ENCODE peak calls at places on chromosomes 7 and 10, in six cellular contexts. L is psoas muscle, Z is kidney epithelial cell, V is H1, G is heart left ventricle, A is PC-9. X is an unnamed sample.

GRCh38 chr10:62456611-62457101 is 82.5 kb downstream of the ZNF365 start:
- DNase-seq in G (no peak), Z (no peak), A (no peak), L (no peak), V (no peak), X (no peak)

GRCh38 chr7:114789942-114790341 is 132.0 kb upstream of the MDFIC start:
- DNase-seq in G (no peak), L (no peak), Z (peak), V (no peak), A (no peak), X (peak)

GRCh38 chr10:112376578-112376855 is 2.6 kb downstream of the ACSL5 start:
- DNase-seq in Z (no peak), L (no peak), A (no peak), G (no peak), V (no peak), X (no peak)

GRCh38 chr10:66838656-66839055 is 87.2 kb upstream of the LRRTM3 start:
- DNase-seq in Z (no peak), G (no peak), V (no peak), A (no peak), L (no peak), X (no peak)

GRCh38 chr10:99531696-99532050 is 1.1 kb upstream of the NKX2-3 start:
- DNase-seq in L (no peak), A (no peak), V (no peak), G (no peak), Z (no peak), X (no peak)

GRCh38 chr10:54415483-54415882 is 385.5 kb downstream of the PCDH15 start:
- DNase-seq in Z (no peak), G (no peak), V (no peak), L (no peak), A (no peak), X (no peak)

GRCh38 chr7:116687801-116688201 is 15.8 kb downstream of the MET start:
- DNase-seq in V (no peak), G (no peak), L (no peak), Z (peak), A (peak), X (peak)

GRCh38 chr7:83429493-83429892 is 219.4 kb downstream of the SEMA3E start:
- DNase-seq in G (no peak), V (peak), Z (no peak), A (peak), L (no peak), X (no peak)

GRCh38 chr7:95577137-95577536 is 19.2 kb downstream of the PDK4 start:
- DNase-seq in V (no peak), A (peak), G (no peak), L (no peak), Z (no peak), X (no peak)

GRCh38 chr7:114711244-114711643 is 210.7 kb upstream of the MDFIC start:
- DNase-seq in A (peak), Z (no peak), V (no peak), G (no peak), L (no peak), X (no peak)

GRCh38 chr10:94546058-94546595 is 539 bp downstream of the HELLS start:
- DNase-seq in L (no peak), Z (no peak), G (no peak), V (no peak), A (no peak), X (no peak)

GRCh38 chr7:17679427-17679826 is 260.9 kb downstream of the SNX13 start:
- DNase-seq in A (no peak), L (peak), V (no peak), G (peak), Z (no peak), X (no peak)

GRCh38 chr7:55570939-55571338 is 1.4 kb downstream of the VOPP1 start:
- DNase-seq in V (no peak), A (no peak), Z (peak), L (no peak), G (no peak), X (peak)

GRCh38 chr7:55569797-55570196 is 2.5 kb downstream of the VOPP1 start:
- DNase-seq in G (no peak), A (no peak), L (no peak), V (no peak), Z (no peak), X (no peak)

GRCh38 chr7:55568613-55569268 is 3.6 kb downstream of the VOPP1 start:
- DNase-seq in A (no peak), G (no peak), L (no peak), Z (no peak), V (no peak), X (no peak)

GRCh38 chr7:55570218-55570873 is 2.0 kb downstream of the VOPP1 start:
- DNase-seq in A (no peak), Z (no peak), G (no peak), V (no peak), L (no peak), X (no peak)

DNA sequence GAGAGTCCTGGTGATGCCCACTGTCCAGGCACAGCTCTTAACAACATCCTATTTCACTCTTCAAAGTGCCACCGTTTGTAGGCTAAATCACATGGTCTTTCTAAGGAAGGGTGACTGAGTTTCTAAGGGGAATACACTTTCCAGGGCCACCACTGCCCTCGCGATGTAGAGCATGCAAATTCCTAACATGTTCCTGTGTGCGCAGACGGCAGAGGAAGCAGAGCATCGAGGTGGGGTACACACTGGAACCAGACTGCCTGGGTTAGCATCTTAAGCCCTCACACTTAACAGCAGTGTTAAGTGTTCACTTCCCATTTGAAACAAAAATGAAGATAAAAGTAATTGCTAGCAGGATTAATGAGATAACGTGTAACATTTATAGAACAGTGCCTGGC is 3.0 kb downstream of the VOPP1 start:
- DNase-seq in Z (no peak), V (no peak), G (no peak), L (no peak), A (no peak), X (no peak)
- H3K4me3 ChIP-seq in Z (no peak), V (no peak), G (peak), L (no peak), A (no peak), X (no peak)

DNA sequence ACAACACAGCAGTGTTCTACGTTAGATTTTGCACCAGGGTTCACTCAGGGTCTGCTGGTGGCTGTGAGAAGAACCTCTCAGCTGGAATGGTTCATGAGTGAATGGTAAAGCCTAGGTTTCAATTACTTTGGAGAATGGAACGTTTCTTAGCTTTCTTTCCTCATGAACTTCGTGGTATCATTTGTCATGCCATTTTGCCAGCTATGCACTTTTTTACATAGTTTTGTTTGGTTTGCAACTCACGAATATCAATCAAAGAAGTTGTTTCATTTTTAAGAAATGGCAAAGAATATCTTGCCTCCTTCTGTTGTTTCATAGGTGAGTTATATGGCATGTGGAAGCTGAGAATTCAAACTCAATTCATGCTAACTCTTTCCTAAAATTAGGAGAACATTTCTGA is 34.1 kb upstream of the RAB11FIP2 start:
- DNase-seq in A (no peak), V (no peak), Z (no peak), G (no peak), L (no peak), X (no peak)
- TF ChIP-seq CTCF in A (no peak), V (no peak), Z (no peak), G (no peak), L (no peak), X (no peak)

GRCh38 chr10:89705466-89705865 is 4.1 kb downstream of the KIF20B start:
- DNase-seq in G (no peak), V (no peak), Z (no peak), L (no peak), A (no peak), X (no peak)

GRCh38 chr10:89699581-89700064 is 1.8 kb upstream of the KIF20B start:
- DNase-seq in A (no peak), Z (no peak), G (no peak), V (no peak), L (no peak), X (no peak)

GRCh38 chr10:89700914-89701237 is 514 bp upstream of the KIF20B start:
- DNase-seq in A (no peak), L (no peak), G (no peak), V (no peak), Z (no peak), X (no peak)

GRCh38 chr10:89701238-89702120 is at the start of gene KIF20B:
- DNase-seq in Z (peak), G (peak), L (peak), A (peak), V (peak), X (peak)

DNA sequence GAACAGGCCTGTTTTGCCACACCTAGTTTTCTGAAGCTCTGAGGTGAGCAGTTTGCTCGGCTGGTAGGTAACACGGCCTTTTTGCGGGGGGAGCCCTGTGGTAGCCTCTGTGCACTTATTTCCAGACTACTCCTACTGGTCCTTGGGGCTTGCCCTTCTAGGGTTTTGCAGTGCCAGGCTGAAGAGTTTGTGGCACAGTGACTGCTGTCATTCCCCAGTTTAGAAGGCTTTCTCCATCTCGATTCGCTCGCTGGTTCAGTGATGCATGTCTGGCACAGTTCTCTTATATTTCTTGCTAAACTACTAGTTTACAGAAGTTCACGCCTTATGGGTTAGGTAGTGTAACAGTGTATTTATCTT is 711 bp downstream of the KIF20B start:
- DNase-seq in L (no peak), Z (no peak), V (no peak), A (peak), G (no peak), X (no peak)
- H3K4me3 ChIP-seq in L (peak), Z (peak), V (peak), A (peak), G (peak), X (peak)

GRCh38 chr7:93175219-93175618 is 27.0 kb upstream of the SAMD9L start:
- DNase-seq in A (no peak), V (no peak), Z (no peak), L (no peak), G (no peak), X (no peak)
- TF ChIP-seq CTCF in A (no peak), V (peak), Z (no peak), L (no peak), G (peak), X (no peak)

DNA sequence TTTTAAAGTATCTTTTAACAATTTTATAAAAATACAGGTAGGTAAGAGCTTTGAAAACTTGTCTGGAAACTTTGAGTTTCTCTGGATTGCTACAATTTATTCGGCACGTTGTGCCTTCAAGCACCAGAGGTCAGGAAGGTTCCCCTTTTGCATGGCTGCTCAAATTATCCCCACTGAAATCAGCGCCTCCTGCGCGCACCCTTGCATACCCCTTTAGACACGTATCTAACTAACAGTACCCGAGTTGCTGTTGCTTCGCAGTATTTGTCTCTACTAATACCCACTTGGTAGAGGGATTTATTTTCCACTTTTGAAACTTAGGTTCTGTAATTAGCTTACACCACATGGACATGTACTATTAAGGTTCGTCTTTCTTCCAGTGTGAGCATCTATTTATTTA is 1.6 kb downstream of the MEOX2 start:
- DNase-seq in V (no peak), L (no peak), A (no peak), Z (no peak), G (peak), X (no peak)
- H3K4me3 ChIP-seq in V (no peak), L (peak), A (no peak), Z (no peak), G (peak), X (no peak)

GRCh38 chr7:99782012-99782953 is 1.7 kb downstream of the CYP3A4 start:
- DNase-seq in A (no peak), L (no peak), V (no peak), G (no peak), Z (no peak), X (no peak)
- TF ChIP-seq CTCF in A (no peak), L (no peak), V (peak), G (no peak), Z (no peak), X (no peak)

DNA sequence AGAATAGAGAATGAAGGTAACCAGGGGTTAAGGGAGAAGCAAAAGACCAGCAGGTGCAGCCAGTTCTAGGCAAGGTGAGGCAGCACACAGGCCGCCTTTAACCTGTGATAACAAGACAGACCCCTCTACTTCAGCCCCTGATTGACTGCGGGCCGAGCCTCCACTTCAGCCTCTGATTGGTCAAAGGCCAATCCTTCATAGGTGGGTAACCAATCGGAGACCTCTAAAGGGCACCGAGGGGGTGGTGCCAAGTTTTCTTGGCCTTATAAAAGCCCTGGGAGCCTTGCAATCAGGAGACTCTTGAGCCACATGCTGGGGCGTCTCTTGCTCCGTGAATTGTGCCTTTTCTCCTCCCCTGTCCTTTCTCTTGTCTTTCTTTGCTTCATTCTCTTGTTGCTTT is 98.8 kb downstream of the ELFN1 start:
- DNase-seq in L (no peak), A (no peak), V (no peak), G (no peak), Z (no peak), X (no peak)
- H3K4me3 ChIP-seq in L (no peak), A (no peak), V (no peak), G (no peak), Z (no peak), X (no peak)

X was measured in astrocyte of the cerebellum.